ENCODE peak calls at places on chromosome 18, in six cellular contexts. O, W, S, T, P and V are unnamed samples.

GRCh38 chr18:79353238-79353637 is 42.5 kb upstream of the NFATC1 start:
- DNase-seq in O (no peak), W (peak; percentile 24), S (peak; percentile 16), T (peak; percentile 6), P (no peak), V (no peak)

GRCh38 chr18:74282359-74283254 is 9.2 kb downstream of the CYB5A start:
- DNase-seq in O (no peak), W (no peak), S (no peak), T (no peak), P (no peak), V (no peak)

GRCh38 chr18:9993846-9994660 is 80.2 kb downstream of the VAPA start:
- DNase-seq in O (no peak), W (no peak), S (no peak), T (no peak), P (no peak), V (peak; percentile 73)

GRCh38 chr18:75203456-75204261 is 5.3 kb downstream of the PTGR3 start:
- DNase-seq in O (no peak), W (no peak), S (no peak), T (peak; percentile 67), P (peak; percentile 78), V (no peak)

GRCh38 chr18:48933578-48934399 is 17.0 kb downstream of the SMAD7 start:
- DNase-seq in O (no peak), W (no peak), S (no peak), T (no peak), P (no peak), V (no peak)

GRCh38 chr18:76443519-76444435 is 51.3 kb downstream of the ZNF516 start:
- DNase-seq in O (no peak), W (no peak), S (no peak), T (no peak), P (no peak), V (no peak)

GRCh38 chr18:51861041-51861440 is 479.0 kb upstream of the DCC start:
- DNase-seq in O (no peak), W (no peak), S (no peak), T (no peak), P (no peak), V (no peak)

GRCh38 chr18:48765053-48765452 is 185.7 kb downstream of the SMAD7 start:
- DNase-seq in O (no peak), W (no peak), S (no peak), T (no peak), P (no peak), V (no peak)

GRCh38 chr18:27211569-27211968 is 26.5 kb upstream of the CHST9 start:
- DNase-seq in O (no peak), W (no peak), S (no peak), T (no peak), P (no peak), V (no peak)

GRCh38 chr18:33135951-33136660 is 304.4 kb downstream of the CCDC178 start:
- DNase-seq in O (no peak), W (no peak), S (no peak), T (no peak), P (no peak), V (no peak)

GRCh38 chr18:23740105-23740830 is 51.0 kb downstream of the LAMA3 start:
- DNase-seq in O (no peak), W (no peak), S (peak; percentile 74), T (peak; percentile 13), P (peak; percentile 61), V (no peak)

GRCh38 chr18:63439334-63439733 is 17.1 kb upstream of the VPS4B start:
- DNase-seq in O (no peak), W (peak; percentile 43), S (peak; percentile 76), T (peak; percentile 74), P (peak; percentile 66), V (no peak)

GRCh38 chr18:54622084-54622483 is 31.0 kb downstream of the DYNAP start:
- DNase-seq in O (no peak), W (no peak), S (no peak), T (no peak), P (no peak), V (no peak)

GRCh38 chr18:79470547-79470946 is 74.8 kb downstream of the NFATC1 start:
- DNase-seq in O (no peak), W (no peak), S (no peak), T (no peak), P (no peak), V (no peak)

GRCh38 chr18:39521164-39521563 is 1955.6 kb upstream of the CELF4 start:
- DNase-seq in O (no peak), W (no peak), S (no peak), T (peak; percentile 2), P (peak; percentile 2), V (no peak)

GRCh38 chr18:67500512-67500911 is 16.0 kb downstream of the DSEL start:
- DNase-seq in O (no peak), W (no peak), S (no peak), T (no peak), P (no peak), V (no peak)

GRCh38 chr18:48534364-48534763 is 4.5 kb upstream of the CTIF start:
- DNase-seq in O (no peak), W (peak; percentile 81), S (no peak), T (peak; percentile 75), P (peak; percentile 90), V (no peak)

GRCh38 chr18:58223717-58224424 is 179.8 kb downstream of the NEDD4L start:
- DNase-seq in O (no peak), W (peak; percentile 70), S (no peak), T (peak; percentile 99), P (peak; percentile 96), V (no peak)

GRCh38 chr18:27363918-27364317 is 178.8 kb upstream of the CHST9 start:
- DNase-seq in O (no peak), W (no peak), S (peak; percentile 11), T (peak; percentile 6), P (no peak), V (no peak)

GRCh38 chr18:22505136-22505535 is 87.4 kb upstream of the CTAGE1 start:
- DNase-seq in O (no peak), W (peak; percentile 17), S (no peak), T (peak; percentile 38), P (peak; percentile 49), V (no peak)

GRCh38 chr18:47417807-47418206 is 166.3 kb upstream of the SKOR2 start:
- DNase-seq in O (no peak), W (peak; percentile 45), S (no peak), T (peak; percentile 45), P (no peak), V (no peak)

GRCh38 chr18:57959278-57959677 is 84.7 kb upstream of the NEDD4L start:
- DNase-seq in O (no peak), W (peak; percentile 46), S (peak; percentile 29), T (peak; percentile 72), P (peak; percentile 60), V (no peak)

GRCh38 chr18:63131106-63131943 is 188.2 kb downstream of the BCL2 start:
- DNase-seq in O (no peak), W (peak; percentile 56), S (peak; percentile 70), T (peak; percentile 68), P (peak; percentile 52), V (no peak)

GRCh38 chr18:36403896-36404824 is 106.6 kb downstream of the FHOD3 start:
- DNase-seq in O (no peak), W (no peak), S (no peak), T (peak; percentile 26), P (no peak), V (no peak)

GRCh38 chr18:38427234-38427633 is 861.6 kb upstream of the CELF4 start:
- DNase-seq in O (no peak), W (no peak), S (peak; percentile 51), T (no peak), P (no peak), V (no peak)

GRCh38 chr18:10169064-10169562 is 255.3 kb downstream of the VAPA start:
- DNase-seq in O (no peak), W (no peak), S (no peak), T (peak; percentile 6), P (peak; percentile 76), V (peak; percentile 49)

GRCh38 chr18:43383031-43383430 is 105.7 kb upstream of the SYT4 start:
- DNase-seq in O (no peak), W (no peak), S (no peak), T (no peak), P (no peak), V (no peak)

GRCh38 chr18:74252032-74252380 is 39.8 kb downstream of the CYB5A start:
- DNase-seq in O (no peak), W (no peak), S (peak; percentile 56), T (peak; percentile 32), P (peak; percentile 44), V (no peak)

GRCh38 chr18:78073275-78073674 is 823.6 kb downstream of the GALR1 start:
- DNase-seq in O (no peak), W (no peak), S (peak; percentile 13), T (no peak), P (no peak), V (no peak)

GRCh38 chr18:77140439-77141109 is 8.0 kb upstream of the MBP start:
- DNase-seq in O (no peak), W (no peak), S (no peak), T (no peak), P (no peak), V (no peak)

GRCh38 chr18:25898965-25899364 is 191.4 kb downstream of the SS18 start:
- DNase-seq in O (no peak), W (no peak), S (no peak), T (no peak), P (no peak), V (no peak)

GRCh38 chr18:22933958-22934423 is 863 bp downstream of the RBBP8 start:
- DNase-seq in O (no peak), W (no peak), S (no peak), T (no peak), P (no peak), V (no peak)

GRCh38 chr18:60248563-60249330 is 123.8 kb downstream of the MC4R start:
- DNase-seq in O (no peak), W (no peak), S (no peak), T (no peak), P (no peak), V (no peak)

GRCh38 chr18:79615586-79615985 is 64.0 kb upstream of the CTDP1 start:
- DNase-seq in O (no peak), W (no peak), S (no peak), T (no peak), P (no peak), V (no peak)

GRCh38 chr18:63152096-63152495 is 167.5 kb downstream of the BCL2 start:
- DNase-seq in O (no peak), W (no peak), S (no peak), T (no peak), P (no peak), V (no peak)